ENCODE peak calls at places on chromosome 9, in seven cellular contexts. N is fibroblast of the aortic adventitia, F is ascending aorta, V is neural crest cell, L is GM12864, M is H9, B is mucosa of descending colon. Q is an unnamed sample.

GRCh38 chr9:14554866-14555265 is 138.4 kb downstream of the ZDHHC21 start:
- DNase-seq in V (no peak), M (no peak), B (no peak), L (no peak), F (no peak), N (peak), Q (no peak)

GRCh38 chr9:4769321-4770080 is 23.2 kb upstream of the RCL1 start:
- DNase-seq in V (no peak), F (no peak), L (no peak), N (peak), B (no peak), M (no peak), Q (peak)

GRCh38 chr9:20236676-20237075 is 385.6 kb downstream of the MLLT3 start:
- DNase-seq in B (no peak), V (no peak), M (no peak), F (no peak), L (no peak), N (no peak), Q (no peak)

GRCh38 chr9:123416171-123416570 is 60.2 kb downstream of the CRB2 start:
- DNase-seq in F (no peak), V (no peak), N (no peak), M (no peak), L (no peak), B (no peak), Q (no peak)

GRCh38 chr9:100020121-100020780 is 78.5 kb downstream of the ERP44 start:
- DNase-seq in M (no peak), L (no peak), V (no peak), N (peak), F (no peak), B (no peak), Q (no peak)

GRCh38 chr9:18520395-18520794 is 46.4 kb downstream of the ADAMTSL1 start:
- DNase-seq in M (no peak), B (no peak), L (no peak), F (no peak), V (no peak), N (peak), Q (no peak)

GRCh38 chr9:128117613-128118471 is 9.7 kb downstream of the PTGES2 start:
- DNase-seq in M (peak), V (peak), B (peak), F (peak), N (peak), L (peak), Q (peak)

GRCh38 chr9:96556701-96557461 is 62.8 kb downstream of the CDC14B start:
- DNase-seq in M (no peak), N (peak), B (no peak), F (no peak), V (no peak), L (no peak), Q (no peak)

GRCh38 chr9:86644315-86645034 is 290.3 kb upstream of the TUT7 start:
- DNase-seq in N (no peak), B (no peak), V (no peak), F (no peak), M (no peak), L (no peak), Q (no peak)

GRCh38 chr9:110912701-110913291 is 125.5 kb downstream of the LPAR1 start:
- DNase-seq in B (no peak), N (no peak), F (no peak), L (no peak), V (no peak), M (no peak), Q (no peak)

GRCh38 chr9:117344892-117345660 is 69.8 kb downstream of the ASTN2 start:
- DNase-seq in L (no peak), M (no peak), F (no peak), V (no peak), B (no peak), N (no peak), Q (no peak)

GRCh38 chr9:134994926-134995791 is 77.4 kb upstream of the FCN1 start:
- DNase-seq in F (no peak), B (no peak), M (no peak), L (no peak), V (no peak), N (no peak), Q (no peak)

GRCh38 chr9:130918870-130919558 is 20.0 kb downstream of the FIBCD1 start:
- DNase-seq in V (no peak), L (no peak), N (no peak), B (no peak), F (no peak), M (no peak), Q (no peak)

GRCh38 chr9:78383130-78383529 is 86.2 kb downstream of the PSAT1 start:
- DNase-seq in M (no peak), F (no peak), B (no peak), V (no peak), L (no peak), N (peak), Q (no peak)

GRCh38 chr9:114080773-114081440 is 2.8 kb upstream of the AMBP start:
- DNase-seq in N (no peak), M (peak), V (no peak), F (no peak), B (no peak), L (no peak), Q (no peak)

GRCh38 chr9:109973336-109973735 is 193.3 kb downstream of the PALM2AKAP2 start:
- DNase-seq in B (no peak), N (no peak), L (no peak), V (no peak), M (no peak), F (no peak), Q (no peak)

GRCh38 chr9:124390812-124391658 is 24.2 kb downstream of the PSMB7 start:
- DNase-seq in L (no peak), B (no peak), M (no peak), V (no peak), F (no peak), N (peak), Q (no peak)

GRCh38 chr9:81575976-81576375 is 113.4 kb downstream of the TLE1 start:
- DNase-seq in L (no peak), M (no peak), N (peak), V (no peak), B (no peak), F (no peak), Q (no peak)

GRCh38 chr9:76333319-76333880 is 60.8 kb downstream of the RFK start:
- DNase-seq in B (no peak), N (no peak), M (no peak), V (no peak), F (no peak), L (no peak), Q (no peak)

GRCh38 chr9:110918316-110919054 is 119.8 kb downstream of the LPAR1 start:
- DNase-seq in L (no peak), V (no peak), F (no peak), N (peak), M (no peak), B (no peak), Q (no peak)

GRCh38 chr9:89467278-89467625 is 30.7 kb downstream of the SEMA4D start:
- DNase-seq in V (no peak), B (no peak), F (no peak), M (no peak), N (no peak), L (no peak), Q (no peak)

GRCh38 chr9:38047301-38048251 is 21.5 kb downstream of the SHB start:
- DNase-seq in M (peak), N (peak), V (peak), F (no peak), L (no peak), B (peak), Q (no peak)

GRCh38 chr9:88460583-88461332 is 72.5 kb downstream of the SPIN1 start:
- DNase-seq in V (no peak), M (no peak), F (no peak), B (no peak), L (no peak), N (no peak), Q (no peak)

GRCh38 chr9:94697972-94698581 is 28.4 kb upstream of the AOPEP start:
- DNase-seq in N (peak), B (no peak), V (no peak), F (no peak), L (no peak), M (peak), Q (no peak)

GRCh38 chr9:14383296-14383695 is 69.4 kb upstream of the NFIB start:
- DNase-seq in N (peak), B (no peak), V (no peak), L (no peak), M (no peak), F (no peak), Q (no peak)

GRCh38 chr9:89364664-89365531 is 46.6 kb downstream of the SECISBP2 start:
- DNase-seq in N (no peak), V (no peak), M (no peak), B (no peak), L (no peak), F (no peak), Q (no peak)

GRCh38 chr9:34546834-34547827 is 24.3 kb upstream of the ENHO start:
- DNase-seq in N (peak), F (no peak), L (no peak), V (peak), M (peak), B (no peak), Q (peak)

GRCh38 chr9:134298000-134298399 is 28.3 kb upstream of the RXRA start:
- DNase-seq in B (no peak), F (no peak), L (no peak), M (no peak), V (no peak), N (no peak), Q (no peak)

GRCh38 chr9:22203371-22204138 is 194.4 kb upstream of the CDKN2B start:
- DNase-seq in V (no peak), N (peak), B (no peak), L (no peak), M (no peak), F (no peak), Q (no peak)

GRCh38 chr9:69877852-69878507 is 57.4 kb downstream of the CFAP95 start:
- DNase-seq in N (peak), L (no peak), V (no peak), M (no peak), B (no peak), F (no peak), Q (peak)

GRCh38 chr9:77819672-77820071 is 171.6 kb upstream of the GNA14 start:
- DNase-seq in V (no peak), M (no peak), B (no peak), L (no peak), F (no peak), N (peak), Q (no peak)

GRCh38 chr9:20220286-20220685 is 402.0 kb downstream of the MLLT3 start:
- DNase-seq in B (no peak), M (no peak), L (no peak), N (no peak), F (no peak), V (no peak), Q (no peak)

DNA sequence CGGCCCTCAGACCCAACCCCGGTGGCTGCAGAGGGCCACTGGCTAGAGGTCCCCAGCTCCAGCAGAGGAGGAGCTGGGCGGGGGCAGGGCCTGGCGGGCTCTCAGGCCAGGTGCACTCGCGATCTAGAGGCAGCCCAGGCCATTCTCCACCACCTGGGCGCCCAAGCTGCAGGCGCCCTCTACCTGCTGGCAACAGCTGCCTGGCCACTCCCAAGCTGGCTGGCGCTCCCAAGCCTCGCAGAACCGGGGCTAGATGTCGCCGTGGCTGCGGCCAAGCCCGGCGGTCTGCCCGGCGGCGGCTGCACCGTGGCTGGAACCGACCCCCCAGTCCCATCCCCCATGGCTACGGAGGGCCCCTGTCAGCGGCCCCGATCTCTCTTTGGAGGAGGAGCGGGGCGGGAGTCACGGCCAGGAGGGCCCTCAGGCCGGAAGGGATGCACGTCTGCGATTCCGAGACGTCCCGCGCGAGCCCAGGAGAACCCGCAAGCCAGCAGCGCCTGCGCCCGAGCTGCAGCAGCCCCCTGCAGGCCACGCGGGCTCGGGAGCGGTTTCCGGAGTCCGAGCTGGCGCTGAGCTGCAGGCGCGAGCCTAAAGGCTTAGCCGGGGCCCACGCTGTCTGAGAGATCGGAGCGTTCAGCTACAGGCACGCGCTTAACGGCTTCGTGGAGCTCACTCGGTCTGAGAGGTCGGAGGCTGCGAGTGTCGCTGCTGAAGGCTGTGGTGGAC is 44.3 kb upstream of the BICD2 start:
- DNase-seq in B (peak), M (peak), V (peak), N (peak), F (no peak), L (no peak), Q (peak)
- TF ChIP-seq CTCF in B (no peak), M (peak), V (peak), N (peak), F (peak), L (peak), Q (peak)

GRCh38 chr9:136541179-136541578 is 4.7 kb downstream of the NOTCH1 start:
- DNase-seq in V (no peak), M (no peak), N (no peak), L (no peak), F (no peak), B (no peak), Q (no peak)

GRCh38 chr9:136541709-136542108 is 4.1 kb downstream of the NOTCH1 start:
- DNase-seq in F (no peak), V (no peak), M (no peak), N (no peak), B (no peak), L (no peak), Q (no peak)

GRCh38 chr9:136538599-136539426 is 7.0 kb downstream of the NOTCH1 start:
- DNase-seq in F (no peak), L (no peak), M (no peak), B (peak), V (no peak), N (no peak), Q (peak)

GRCh38 chr9:136537896-136538598 is 7.8 kb downstream of the NOTCH1 start:
- DNase-seq in L (no peak), N (peak), F (no peak), V (no peak), B (no peak), M (no peak), Q (no peak)

DNA sequence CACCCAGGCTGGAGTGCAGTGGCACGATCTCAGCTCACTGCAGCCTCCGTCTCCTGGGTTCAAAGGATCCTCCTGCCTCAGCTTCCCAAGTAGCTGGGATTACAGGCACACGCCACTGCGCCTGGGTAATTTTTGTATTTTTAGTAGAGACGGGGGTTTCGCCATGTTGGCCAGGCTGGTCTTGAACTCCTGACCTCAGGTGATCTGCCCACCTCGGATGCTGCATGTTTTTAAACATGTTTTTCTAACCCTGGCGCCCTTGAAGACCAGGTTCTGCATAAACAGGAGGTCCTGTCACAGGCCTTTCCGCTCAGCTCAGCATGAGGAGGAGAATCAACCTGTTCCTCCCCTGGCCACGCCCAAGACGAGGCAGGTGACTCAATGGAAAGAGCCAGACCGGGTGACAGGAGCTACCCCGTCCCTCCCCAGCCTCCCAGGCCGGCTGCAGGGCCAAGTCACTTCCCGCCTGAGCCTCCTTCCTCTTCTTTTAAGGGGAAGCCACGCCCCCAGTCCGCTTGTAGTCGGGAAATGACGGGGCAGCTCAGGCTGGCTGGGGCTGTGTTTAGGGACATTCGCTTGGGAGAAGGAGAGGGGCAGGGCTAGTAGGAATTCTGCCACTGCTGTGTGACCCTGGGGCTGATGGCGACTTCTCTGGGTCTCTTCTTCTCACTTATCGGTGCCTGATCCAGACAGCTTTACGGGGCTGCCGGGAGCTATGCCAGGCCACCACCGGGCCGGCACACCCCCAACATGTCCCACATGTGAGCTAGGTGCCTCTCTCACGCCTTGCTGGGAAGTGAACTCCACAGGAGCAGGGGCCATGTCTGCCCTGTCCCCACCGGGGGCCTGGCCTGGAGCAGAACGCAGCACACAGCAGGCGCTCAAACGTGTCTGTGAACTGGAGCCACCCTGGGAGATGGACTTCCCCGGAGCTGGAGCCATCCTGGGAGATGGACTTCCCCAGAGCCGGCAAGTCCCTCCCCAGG is 6.1 kb downstream of the NOTCH1 start:
- DNase-seq in N (no peak), V (no peak), L (peak), B (peak), F (peak), M (peak), Q (peak)
- TF ChIP-seq CTCF in N (no peak), V (no peak), L (no peak), B (peak), F (no peak), M (no peak), Q (no peak)

GRCh38 chr9:127049044-127049443 is 73.4 kb downstream of the ANGPTL2 start:
- DNase-seq in F (no peak), M (no peak), L (peak), B (no peak), N (peak), V (no peak), Q (no peak)
- TF ChIP-seq CTCF in F (peak), M (no peak), L (no peak), B (no peak), N (peak), V (no peak), Q (no peak)

DNA sequence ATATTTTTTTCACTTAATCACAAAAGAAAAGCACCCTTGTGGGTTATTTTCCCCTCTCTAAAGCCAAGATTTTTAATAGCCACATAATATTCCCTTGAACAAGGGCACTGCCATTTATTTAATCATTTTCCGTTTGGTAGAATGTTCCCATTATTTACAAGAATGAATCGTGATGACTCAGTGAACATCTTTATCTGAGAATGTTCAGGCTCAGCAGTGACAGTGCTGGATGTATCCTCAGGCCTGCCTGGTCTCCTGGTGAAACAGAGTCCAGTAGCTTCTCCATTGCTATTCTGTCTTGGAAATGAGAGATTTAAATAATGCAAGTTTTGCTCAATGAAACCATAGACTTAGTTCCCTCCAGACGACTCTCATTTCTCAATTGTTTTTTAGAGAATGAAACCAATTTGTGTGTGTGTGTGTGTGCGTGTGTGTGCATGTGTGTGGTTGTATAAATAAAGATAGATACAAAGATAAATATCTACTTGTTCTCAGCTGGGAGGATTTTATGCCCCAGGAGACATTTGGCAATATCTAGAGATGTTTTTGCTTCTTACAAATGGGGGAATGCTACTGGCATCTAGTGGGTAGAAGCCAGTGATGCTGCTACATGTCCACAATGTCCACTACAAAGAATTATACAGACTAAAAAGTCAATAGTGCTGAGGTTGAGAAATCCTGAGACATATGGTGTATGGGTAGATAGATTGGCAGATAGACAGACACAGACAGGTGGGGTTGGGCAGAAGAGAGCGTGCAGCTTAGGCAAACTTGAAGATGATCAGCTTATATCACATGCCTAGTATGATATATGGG is 55.0 kb downstream of the PAPPA start:
- DNase-seq in N (peak), F (no peak), M (no peak), L (no peak), V (no peak), B (no peak), Q (no peak)
- TF ChIP-seq CTCF in N (peak), F (no peak), M (no peak), L (no peak), V (no peak), B (no peak), Q (no peak)

GRCh38 chr9:136849038-136849959 is at the start of gene PHPT1:
- DNase-seq in M (peak), V (peak), L (peak), N (peak), B (peak), F (peak), Q (peak)
- TF ChIP-seq CTCF in M (no peak), V (no peak), L (no peak), N (no peak), B (no peak), F (no peak), Q (no peak)

Q was measured in GM10248.